ENCODE peak calls at places on chromosomes 13 and 19, in five cellular contexts. J is EL, R is mesendoderm, I is choroid plexus epithelial cell, N is amniotic stem cell. T is an unnamed sample.

GRCh38 chr19:18456974-18457373 is 19.0 kb upstream of the ISYNA1 start:
- DNase-seq in J (no peak), R (no peak), I (no peak), N (no peak), T (peak; percentile 69)

GRCh38 chr19:42850981-42851717 is 28.4 kb downstream of the PSG1 start:
- DNase-seq in J (peak; percentile 99), R (no peak), I (peak; percentile 95), N (peak; percentile 90), T (peak; percentile 55)

GRCh38 chr19:6464070-6464873 is at the start of gene CRB3:
- DNase-seq in J (no peak), R (peak; percentile 81), I (no peak), N (no peak), T (no peak)

GRCh38 chr19:51124729-51125128 is at the start of gene SIGLEC9:
- DNase-seq in J (no peak), R (no peak), I (peak; percentile 41), N (no peak), T (peak; percentile 67)

GRCh38 chr19:20339444-20339843 is 172.4 kb downstream of the ZNF486 start:
- DNase-seq in J (no peak), R (no peak), I (no peak), N (no peak), T (no peak)

GRCh38 chr19:55080915-55081772 is 5.5 kb downstream of the EPS8L1 start:
- DNase-seq in J (peak; percentile 60), R (peak; percentile 94), I (peak; percentile 78), N (no peak), T (peak; percentile 74)

GRCh38 chr19:17205237-17206140 is 9.7 kb upstream of the USE1 start:
- DNase-seq in J (peak; percentile 34), R (peak; percentile 81), I (peak; percentile 83), N (peak; percentile 5), T (peak; percentile 55)

GRCh38 chr13:20828540-20829364 is 55.0 kb upstream of the EEF1AKMT1 start:
- DNase-seq in J (peak; percentile 71), R (peak; percentile 63), I (peak; percentile 74), N (peak; percentile 46), T (no peak)

GRCh38 chr13:40639226-40639681 is 27.2 kb downstream of the FOXO1 start:
- DNase-seq in J (peak; percentile 31), R (peak; percentile 76), I (peak; percentile 73), N (no peak), T (no peak)

GRCh38 chr19:35801828-35802227 is 10.8 kb downstream of the PRODH2 start:
- DNase-seq in J (no peak), R (no peak), I (no peak), N (no peak), T (no peak)

T was measured in left cardiac atrium.